ENCODE peak calls at places on chromosome 16, in four cellular contexts. W, V, M and U are unnamed samples.

GRCh38 chr16:76164970-76165558 is 112.1 kb upstream of the CNTNAP4 start:
- DNase-seq in W (no peak), M (no peak), V (no peak), U (no peak)

GRCh38 chr16:75263963-75264445 is 12.6 kb upstream of the BCAR1 start:
- DNase-seq in M (no peak), V (no peak), W (no peak), U (no peak)

GRCh38 chr16:83689385-83689831 is 118.4 kb upstream of the HSBP1 start:
- DNase-seq in M (no peak), W (no peak), V (no peak), U (peak; percentile 96)

GRCh38 chr16:4136229-4136813 is 20.1 kb upstream of the ADCY9 start:
- DNase-seq in W (no peak), V (no peak), M (no peak), U (no peak)

GRCh38 chr16:64225696-64226095 is 896.2 kb downstream of the CDH11 start:
- DNase-seq in V (no peak), M (no peak), W (no peak), U (no peak)

GRCh38 chr16:67560827-67561342 is 1.4 kb upstream of the CTCF start:
- DNase-seq in M (no peak), W (no peak), V (no peak), U (no peak)

GRCh38 chr16:69890114-69890890 is 60.8 kb upstream of the CLEC18A start:
- DNase-seq in V (peak; percentile 51), M (no peak), W (peak; percentile 46), U (peak; percentile 65)

GRCh38 chr16:3824121-3824795 is 56.3 kb downstream of the CREBBP start:
- DNase-seq in W (no peak), V (no peak), M (no peak), U (no peak)

GRCh38 chr16:73058221-73058615 is 10.3 kb upstream of the ZFHX3 start:
- DNase-seq in V (no peak), W (no peak), M (no peak), U (peak; percentile 60)